ENCODE peak calls at places on chromosomes 11 and 22, in seven cellular contexts. K is IMR-90, I is mesenchymal stem cell, O is mesendoderm, X is neuronal stem cell, H is H9, B is H1. Y is an unnamed sample. For H3K4me1, the result is how much of the 10 kb centered on the place peaks cover.

GRCh38 chr22:39084666-39085065 is 7.6 kb downstream of the APOBEC3G start:
- DNase-seq in K (no peak), B (no peak), H (no peak), X (no peak), O (no peak), I (no peak), Y (no peak)

GRCh38 chr22:47599753-47600152 is 837.3 kb downstream of the TBC1D22A start:
- DNase-seq in B (no peak), H (no peak), I (no peak), K (no peak), O (no peak), X (no peak), Y (no peak)

GRCh38 chr11:46710821-46711269 is 8.2 kb upstream of the F2 start:
- DNase-seq in X (no peak), B (no peak), H (no peak), I (peak), K (peak), O (no peak), Y (no peak)

GRCh38 chr22:30238661-30239420 is 7.7 kb downstream of the LIF start:
- DNase-seq in B (no peak), X (no peak), I (peak), K (peak), H (peak), O (peak), Y (no peak)

GRCh38 chr11:127506647-127507046 is 506.1 kb upstream of the KIRREL3 start:
- DNase-seq in X (no peak), I (no peak), O (peak), H (no peak), B (no peak), K (no peak), Y (no peak)

GRCh38 chr11:120184371-120184945 is 26.4 kb upstream of the OAF start:
- DNase-seq in O (no peak), K (no peak), I (no peak), X (no peak), B (no peak), H (no peak), Y (no peak)

GRCh38 chr11:10597877-10598341 is 29.4 kb upstream of the LYVE1 start:
- DNase-seq in I (peak), O (no peak), X (no peak), H (no peak), K (peak), B (no peak), Y (peak)

GRCh38 chr22:31474743-31475142 is 14.9 kb downstream of the EIF4ENIF1 start:
- DNase-seq in B (no peak), X (no peak), O (no peak), K (peak), H (no peak), I (peak), Y (no peak)

GRCh38 chr11:65660038-65660437 is 2.7 kb downstream of the RELA start:
- DNase-seq in H (no peak), I (no peak), K (no peak), O (no peak), X (no peak), B (no peak), Y (no peak)

GRCh38 chr11:95567685-95568084 is 221.9 kb downstream of the FAM76B start:
- DNase-seq in K (peak), H (no peak), X (no peak), I (peak), O (no peak), B (no peak), Y (no peak)

GRCh38 chr11:103051986-103052385 is 40.0 kb downstream of the DCUN1D5 start:
- DNase-seq in K (peak), B (no peak), H (no peak), I (no peak), O (no peak), X (no peak), Y (no peak)

DNA sequence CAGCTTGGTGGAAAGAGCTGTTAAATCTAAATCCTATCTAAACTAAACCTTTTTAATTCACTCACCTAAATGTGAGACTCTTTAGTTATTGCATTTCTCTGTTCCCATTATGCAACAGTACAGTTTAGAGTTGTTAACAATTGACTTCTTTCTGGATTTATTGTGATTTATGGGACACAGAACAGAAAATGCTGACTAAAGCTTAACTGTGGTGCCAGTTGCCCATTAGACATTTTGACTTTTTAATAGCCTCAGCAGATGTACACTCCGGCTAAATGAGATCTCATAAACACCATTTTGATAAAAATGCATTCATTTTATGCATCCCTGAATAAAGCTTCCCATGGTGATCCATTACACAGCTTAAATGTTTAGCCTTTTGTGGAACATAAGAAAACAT is 356.6 kb downstream of the CASP12 start:
- DNase-seq in X (no peak), H (no peak), I (no peak), O (no peak), K (no peak), B (no peak), Y (no peak)
- H2AK5ac ChIP-seq in X (no peak), H (no peak), I (no peak), O (no peak), K (no peak), B (no peak), Y (no peak)

DNA sequence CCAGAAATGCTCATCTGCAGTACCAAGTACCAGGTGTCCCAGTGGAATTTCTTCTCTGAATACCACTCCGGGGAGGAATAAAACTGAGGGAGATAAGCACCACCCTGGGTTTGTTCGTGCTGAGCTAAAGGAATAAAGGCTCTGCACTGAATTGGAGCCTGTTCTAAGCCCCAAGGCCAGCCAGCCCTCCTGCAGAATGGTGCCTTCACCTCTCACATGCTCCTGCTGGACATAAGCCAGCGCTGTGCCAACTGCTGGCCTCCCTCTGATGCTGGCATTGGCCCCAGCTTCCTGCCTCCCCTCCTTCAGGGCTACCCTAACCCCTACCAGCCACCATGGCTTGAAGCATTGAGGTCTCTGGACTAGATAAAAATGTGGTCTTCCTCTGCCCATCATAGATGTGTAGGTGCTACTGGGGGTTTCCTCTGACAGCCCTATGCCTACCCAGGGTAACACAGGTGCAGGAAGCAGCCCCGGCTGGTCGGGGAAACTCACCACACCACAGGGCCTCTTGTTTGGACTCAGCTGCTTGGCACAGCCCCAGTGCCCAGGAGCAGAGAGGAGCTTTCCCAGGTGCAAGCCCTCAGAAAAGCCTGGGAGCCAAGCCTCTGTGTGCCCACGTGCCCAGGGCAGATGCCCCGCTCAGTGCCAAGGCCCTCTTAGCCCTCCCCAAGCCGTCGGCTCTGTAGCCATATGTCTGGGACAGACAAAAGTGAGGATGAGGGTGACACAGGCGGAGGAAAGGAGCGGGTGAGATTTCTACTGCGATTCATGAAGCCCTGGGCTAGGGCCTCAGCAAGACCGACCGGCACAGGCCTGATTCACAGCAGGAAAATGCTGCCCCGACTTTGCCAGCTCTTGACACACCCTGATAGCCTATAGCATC is 34.1 kb upstream of the JAM3 start:
- DNase-seq in X (no peak), K (no peak), I (no peak), B (no peak), H (no peak), O (no peak), Y (no peak)
- H3K4me1 ChIP-seq in X (under half), K (under half), I (under half), B (under half), H (under half), O (under half), Y (under half)

DNA sequence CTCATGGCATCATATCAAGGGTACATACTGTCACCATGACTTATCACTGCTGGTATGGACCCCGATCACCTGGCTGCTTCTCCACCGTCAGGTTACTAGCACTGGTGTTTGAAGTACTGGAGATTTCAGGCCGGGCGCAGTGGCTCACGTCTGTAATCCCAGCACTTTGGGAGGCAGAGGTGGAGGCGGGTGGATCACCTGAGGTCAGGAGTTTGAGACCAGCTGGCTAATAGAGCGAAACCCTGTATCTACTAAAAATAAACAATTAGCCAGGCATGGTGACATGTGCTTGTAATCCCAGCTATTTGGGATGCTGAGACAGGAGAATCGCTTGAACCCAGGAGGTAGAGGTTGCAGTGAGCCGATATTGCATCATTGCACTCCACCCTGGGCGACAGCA is 82.4 kb upstream of the ANO1 start:
- DNase-seq in B (no peak), I (no peak), K (no peak), H (no peak), X (no peak), O (no peak), Y (no peak)
- H3K23ac ChIP-seq in B (no peak), I (no peak), K (no peak), H (no peak), X (no peak), O (no peak), Y (no peak)

GRCh38 chr11:45322111-45322705 is 36.1 kb upstream of the SYT13 start:
- DNase-seq in B (no peak), H (no peak), I (no peak), X (no peak), O (no peak), K (no peak), Y (no peak)

GRCh38 chr11:45322891-45323597 is 36.9 kb upstream of the SYT13 start:
- DNase-seq in B (no peak), K (no peak), H (no peak), O (no peak), I (no peak), X (no peak), Y (no peak)

GRCh38 chr11:45321031-45321595 is 35.0 kb upstream of the SYT13 start:
- DNase-seq in I (no peak), K (no peak), H (no peak), X (no peak), B (no peak), O (no peak), Y (no peak)

GRCh38 chr11:45320366-45320765 is 34.2 kb upstream of the SYT13 start:
- DNase-seq in O (no peak), X (no peak), K (no peak), B (no peak), H (no peak), I (no peak), Y (no peak)

GRCh38 chr11:45321669-45322068 is 35.5 kb upstream of the SYT13 start:
- DNase-seq in B (no peak), K (no peak), X (no peak), H (no peak), O (no peak), I (no peak), Y (no peak)
- H2AK5ac ChIP-seq in B (no peak), K (no peak), X (no peak), H (no peak), O (no peak), I (no peak), Y (no peak)